ENCODE peak calls at places on chromosome 12, in four cellular contexts. T is K562, O is HCT116, N is SK-N-SH. H is an unnamed sample.

GRCh38 chr12:88258396-88258795 is 116.3 kb downstream of the TMTC3 start:
- DNase-seq in T (no peak), O (no peak), N (no peak), H (no peak)

GRCh38 chr12:51970904-51971646 is 19.6 kb downstream of the ACVR1B start:
- DNase-seq in T (peak), O (no peak), N (peak), H (peak)

GRCh38 chr12:125194999-125195398 is 129.8 kb downstream of the AACS start:
- DNase-seq in T (no peak), O (no peak), N (no peak), H (no peak)

GRCh38 chr12:116194935-116195431 is 82.5 kb downstream of the MED13L start:
- DNase-seq in T (no peak), O (no peak), N (no peak), H (no peak)

GRCh38 chr12:9926876-9927275 is 5.3 kb downstream of the CLEC2A start:
- DNase-seq in T (no peak), O (no peak), N (no peak), H (no peak)

GRCh38 chr12:13095266-13095995 is 8.0 kb downstream of the GSG1 start:
- DNase-seq in T (no peak), O (no peak), N (no peak), H (no peak)

GRCh38 chr12:47164730-47165439 is 85.1 kb upstream of the AMIGO2 start:
- DNase-seq in T (no peak), O (no peak), N (no peak), H (no peak)

GRCh38 chr12:75480469-75480949 is at the start of gene GLIPR1:
- DNase-seq in T (peak), O (no peak), N (peak), H (peak)

GRCh38 chr12:133202493-133203343 is 21.4 kb downstream of the ZNF268 start:
- DNase-seq in T (no peak), O (no peak), N (no peak), H (no peak)

GRCh38 chr12:115078988-115079387 is 395.0 kb upstream of the TBX3 start:
- DNase-seq in T (no peak), O (no peak), N (no peak), H (no peak)

GRCh38 chr12:130945793-130946492 is 7.8 kb upstream of the ADGRD1 start:
- DNase-seq in T (no peak), O (no peak), N (no peak), H (no peak)

GRCh38 chr12:63093084-63093483 is 57.9 kb downstream of the AVPR1A start:
- DNase-seq in T (no peak), O (no peak), N (no peak), H (no peak)

GRCh38 chr12:52122904-52123303 is 43.4 kb downstream of the SMIM41 start:
- DNase-seq in T (peak), O (no peak), N (no peak), H (no peak)

GRCh38 chr12:64567570-64567969 is 42.7 kb upstream of the RASSF3 start:
- DNase-seq in T (no peak), O (no peak), N (no peak), H (no peak)

GRCh38 chr12:62744551-62744950 is 190.4 kb downstream of the PPM1H start:
- DNase-seq in T (no peak), O (no peak), N (no peak), H (no peak)

GRCh38 chr12:79934309-79935020 is 432 bp downstream of the PPP1R12A start:
- DNase-seq in T (peak), O (no peak), N (peak), H (peak)

GRCh38 chr12:105423921-105424320 is 93.4 kb downstream of the C12orf75 start:
- DNase-seq in T (peak), O (no peak), N (no peak), H (no peak)

GRCh38 chr12:9796916-9797315 is 30.4 kb upstream of the KLRF1 start:
- DNase-seq in T (no peak), O (no peak), N (no peak), H (no peak)

GRCh38 chr12:57521475-57522018 is 1.1 kb upstream of the MBD6 start:
- DNase-seq in T (no peak), O (no peak), N (no peak), H (peak)

GRCh38 chr12:91778091-91778819 is 367.4 kb downstream of the BTG1 start:
- DNase-seq in T (no peak), O (peak), N (no peak), H (no peak)

GRCh38 chr12:49198431-49199155 is 9.7 kb upstream of the TUBA1A start:
- DNase-seq in T (no peak), O (no peak), N (peak), H (no peak)

GRCh38 chr12:19437996-19438395 is 1.3 kb upstream of the AEBP2 start:
- DNase-seq in T (no peak), O (no peak), N (no peak), H (no peak)
- TF ChIP-seq ELF1 in T (no peak), O (no peak), N (no peak), H (no peak)

GRCh38 chr12:68102731-68103130 is 56.8 kb downstream of the IFNG start:
- DNase-seq in T (no peak), O (no peak), N (no peak), H (no peak)

GRCh38 chr12:68102163-68102562 is 57.4 kb downstream of the IFNG start:
- DNase-seq in T (no peak), O (no peak), N (no peak), H (no peak)

GRCh38 chr12:68098939-68099338 is 60.6 kb downstream of the IFNG start:
- DNase-seq in T (no peak), O (no peak), N (no peak), H (no peak)

GRCh38 chr12:68097386-68097785 is 62.2 kb downstream of the IFNG start:
- DNase-seq in T (no peak), O (no peak), N (no peak), H (no peak)

GRCh38 chr12:68100241-68100640 is 59.3 kb downstream of the IFNG start:
- DNase-seq in T (no peak), O (no peak), N (no peak), H (no peak)
- TF ChIP-seq ELF1 in T (no peak), O (no peak), N (no peak), H (no peak)

GRCh38 chr12:38367506-38367905 is 50.9 kb downstream of the ALG10B start:
- DNase-seq in T (no peak), O (no peak), N (no peak), H (no peak)

GRCh38 chr12:38374751-38375150 is 58.2 kb downstream of the ALG10B start:
- DNase-seq in T (no peak), O (no peak), N (no peak), H (no peak)

GRCh38 chr12:38370311-38370710 is 53.7 kb downstream of the ALG10B start:
- DNase-seq in T (no peak), O (no peak), N (no peak), H (no peak)
- TF ChIP-seq ELF1 in T (no peak), O (no peak), N (no peak), H (no peak)

GRCh38 chr12:19847294-19848059 is 408.2 kb downstream of the AEBP2 start:
- DNase-seq in T (no peak), O (no peak), N (no peak), H (no peak)
- TF ChIP-seq ELF1 in T (no peak), O (no peak), N (no peak), H (no peak)

GRCh38 chr12:122996188-122996601 is 15.7 kb downstream of the ARL6IP4 start:
- DNase-seq in T (no peak), O (no peak), N (no peak), H (no peak)

GRCh38 chr12:122996621-122997342 is 16.3 kb downstream of the ARL6IP4 start:
- DNase-seq in T (no peak), O (no peak), N (no peak), H (no peak)

GRCh38 chr12:122994140-122994675 is 13.7 kb downstream of the ARL6IP4 start:
- DNase-seq in T (no peak), O (no peak), N (no peak), H (no peak)

GRCh38 chr12:122994781-122995502 is 14.5 kb downstream of the ARL6IP4 start:
- DNase-seq in T (no peak), O (no peak), N (no peak), H (no peak)

GRCh38 chr12:122995503-122996187 is 15.2 kb downstream of the ARL6IP4 start:
- DNase-seq in T (no peak), O (no peak), N (no peak), H (no peak)
- TF ChIP-seq ELF1 in T (no peak), O (no peak), N (no peak), H (no peak)

GRCh38 chr12:5904441-5904840 is 40.6 kb downstream of the ANO2 start:
- DNase-seq in T (no peak), O (no peak), N (no peak), H (no peak)
- TF ChIP-seq ELF1 in T (no peak), O (no peak), N (no peak), H (no peak)

GRCh38 chr12:26800858-26801257 is 32.1 kb downstream of the ITPR2 start:
- DNase-seq in T (no peak), O (no peak), N (no peak), H (no peak)

GRCh38 chr12:26805401-26805971 is 27.5 kb downstream of the ITPR2 start:
- DNase-seq in T (no peak), O (no peak), N (no peak), H (no peak)

GRCh38 chr12:26806556-26806955 is 26.4 kb downstream of the ITPR2 start:
- DNase-seq in T (no peak), O (no peak), N (no peak), H (no peak)

GRCh38 chr12:26800347-26800746 is 32.6 kb downstream of the ITPR2 start:
- DNase-seq in T (no peak), O (no peak), N (no peak), H (no peak)

DNA sequence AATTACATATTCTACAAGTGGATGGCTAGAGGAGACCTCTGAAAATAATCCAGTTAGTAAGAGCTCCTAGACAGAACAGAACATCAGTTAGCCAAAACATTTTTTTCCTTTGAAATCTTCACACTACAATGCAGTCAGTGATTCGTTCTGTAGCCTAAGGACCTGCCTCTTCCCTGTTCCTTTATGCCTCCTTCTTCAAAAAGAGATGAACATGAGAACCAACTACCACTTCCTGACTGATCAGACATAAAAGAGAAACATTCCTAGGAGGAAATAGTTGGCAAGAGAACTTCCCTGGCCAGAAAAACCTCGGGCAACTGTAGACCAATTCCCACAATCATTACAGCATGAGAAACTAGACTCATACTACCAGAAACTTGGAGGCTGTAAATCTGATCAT is 29.4 kb downstream of the ITPR2 start:
- DNase-seq in T (no peak), O (no peak), N (no peak), H (no peak)
- TF ChIP-seq ELF1 in T (no peak), O (no peak), N (no peak), H (no peak)

GRCh38 chr12:11085419-11085818 is 6.7 kb downstream of the TAS2R43 start:
- DNase-seq in T (no peak), O (no peak), N (no peak), H (no peak)

GRCh38 chr12:11078246-11078645 is 13.9 kb downstream of the TAS2R43 start:
- DNase-seq in T (no peak), O (no peak), N (no peak), H (no peak)

GRCh38 chr12:11081987-11082386 is 10.1 kb downstream of the TAS2R43 start:
- DNase-seq in T (no peak), O (no peak), N (no peak), H (no peak)
- TF ChIP-seq ELF1 in T (no peak), O (no peak), N (no peak), H (no peak)